ENCODE peak calls at places on chromosomes 3 and 15, in eight cellular contexts. K is CD4-positive, alpha-beta T cell; P is WTC11; A is left ventricle myocardium superior; U is upper lobe of right lung; I is NCI-H146; T is mucosa of descending colon; L is stomach. Y is an unnamed sample.
A peak's percentile ranks its signal among the peaks of the same experiment; 100 is the strongest.

GRCh38 chr3:161395613-161396012 is 24.3 kb upstream of the SPTSSB start:
- DNase-seq in K (no peak), P (no peak), A (no peak), U (no peak), I (no peak), T (no peak), L (no peak), Y (no peak)

GRCh38 chr3:172208586-172209332 is 169.4 kb downstream of the FNDC3B start:
- DNase-seq in K (no peak), P (peak; percentile 43), A (no peak), U (no peak), I (no peak), T (no peak), L (no peak), Y (no peak)

GRCh38 chr3:173920386-173920785 is 522.8 kb downstream of the NLGN1 start:
- DNase-seq in K (no peak), P (no peak), A (no peak), U (no peak), I (peak; percentile 22), T (no peak), L (no peak), Y (no peak)

GRCh38 chr15:89768071-89768500 is 8.0 kb upstream of the MESP2 start:
- DNase-seq in K (no peak), P (no peak), A (peak; percentile 54), U (no peak), I (no peak), T (peak; percentile 61), L (peak; percentile 77), Y (no peak)

GRCh38 chr15:62280625-62281024 is 115.5 kb upstream of the C2CD4B start:
- DNase-seq in K (no peak), P (no peak), A (no peak), U (no peak), I (peak; percentile 50), T (no peak), L (no peak), Y (no peak)

GRCh38 chr3:2880357-2880756 is 229.8 kb downstream of the IL5RA start:
- DNase-seq in K (no peak), P (no peak), A (no peak), U (no peak), I (no peak), T (no peak), L (no peak), Y (no peak)

GRCh38 chr3:195540526-195540925 is 2.6 kb downstream of the PPP1R2 start:
- DNase-seq in K (no peak), P (no peak), A (no peak), U (no peak), I (no peak), T (no peak), L (no peak), Y (no peak)

GRCh38 chr3:48674505-48674904 is 11.2 kb downstream of the NCKIPSD start:
- DNase-seq in K (no peak), P (no peak), A (no peak), U (no peak), I (no peak), T (no peak), L (no peak), Y (no peak)

GRCh38 chr3:172153335-172153861 is 114.0 kb downstream of the FNDC3B start:
- DNase-seq in K (peak; percentile 24), P (no peak), A (peak; percentile 89), U (peak; percentile 90), I (no peak), T (peak; percentile 83), L (peak; percentile 92), Y (peak; percentile 85)